ENCODE peak calls at places on chromosomes 3 and 15, in four cellular contexts. B is HepG2, K is stomach, D is endothelial cell of umbilical vein. A is an unnamed sample.
A peak's percentile ranks its signal among the peaks of the same experiment; 100 is the strongest.

GRCh38 chr15:97875025-97875512 is 85.4 kb upstream of the ARRDC4 start:
- DNase-seq in K (no peak), D (no peak), B (no peak), A (no peak)

GRCh38 chr3:123296836-123297626 is 95.3 kb downstream of the SEC22A start:
- DNase-seq in K (no peak), D (no peak), B (no peak), A (no peak)

GRCh38 chr15:81589671-81590070 is 215.7 kb upstream of the TMC3 start:
- DNase-seq in D (no peak), K (no peak), B (no peak), A (no peak)

GRCh38 chr15:45439521-45439931 is 61.2 kb upstream of the GATM start:
- DNase-seq in B (peak; percentile 79), D (no peak), K (no peak), A (no peak)

GRCh38 chr3:181696641-181697230 is 15.0 kb upstream of the SOX2 start:
- DNase-seq in K (no peak), B (no peak), D (no peak), A (no peak)

GRCh38 chr3:22231061-22231460 is 480.1 kb upstream of the ZNF385D start:
- DNase-seq in B (no peak), D (no peak), K (no peak), A (no peak)

GRCh38 chr3:2244137-2244536 is 145.5 kb downstream of the CNTN4 start:
- DNase-seq in K (no peak), D (no peak), B (no peak), A (no peak)

GRCh38 chr15:65086680-65087111 is 10.2 kb downstream of the KBTBD13 start:
- DNase-seq in D (peak; percentile 11), K (no peak), B (no peak), A (no peak)

GRCh38 chr15:91456251-91456718 is 356.2 kb downstream of the SV2B start:
- DNase-seq in D (no peak), K (no peak), B (no peak), A (no peak)

GRCh38 chr3:29601861-29602585 is 321.2 kb downstream of the RBMS3 start:
- DNase-seq in D (peak; percentile 97), B (no peak), K (no peak), A (no peak)

GRCh38 chr3:141487419-141488345 is 855 bp downstream of the RASA2 start:
- DNase-seq in K (peak; percentile 87), B (peak; percentile 70), D (peak; percentile 60), A (peak; percentile 94)

GRCh38 chr3:186442162-186442561 is 80.1 kb upstream of the DGKG start:
- DNase-seq in K (peak; percentile 82), D (no peak), B (no peak), A (no peak)

GRCh38 chr15:42547926-42548257 is 701 bp downstream of the LRRC57 start:
- DNase-seq in K (no peak), D (no peak), B (peak; percentile 3), A (no peak)

GRCh38 chr3:73685061-73685460 is 60.3 kb upstream of the PDZRN3 start:
- DNase-seq in B (no peak), D (no peak), K (no peak), A (no peak)

GRCh38 chr3:162134571-162134970 is 638.0 kb downstream of the OTOL1 start:
- DNase-seq in B (no peak), D (no peak), K (no peak), A (no peak)

DNA sequence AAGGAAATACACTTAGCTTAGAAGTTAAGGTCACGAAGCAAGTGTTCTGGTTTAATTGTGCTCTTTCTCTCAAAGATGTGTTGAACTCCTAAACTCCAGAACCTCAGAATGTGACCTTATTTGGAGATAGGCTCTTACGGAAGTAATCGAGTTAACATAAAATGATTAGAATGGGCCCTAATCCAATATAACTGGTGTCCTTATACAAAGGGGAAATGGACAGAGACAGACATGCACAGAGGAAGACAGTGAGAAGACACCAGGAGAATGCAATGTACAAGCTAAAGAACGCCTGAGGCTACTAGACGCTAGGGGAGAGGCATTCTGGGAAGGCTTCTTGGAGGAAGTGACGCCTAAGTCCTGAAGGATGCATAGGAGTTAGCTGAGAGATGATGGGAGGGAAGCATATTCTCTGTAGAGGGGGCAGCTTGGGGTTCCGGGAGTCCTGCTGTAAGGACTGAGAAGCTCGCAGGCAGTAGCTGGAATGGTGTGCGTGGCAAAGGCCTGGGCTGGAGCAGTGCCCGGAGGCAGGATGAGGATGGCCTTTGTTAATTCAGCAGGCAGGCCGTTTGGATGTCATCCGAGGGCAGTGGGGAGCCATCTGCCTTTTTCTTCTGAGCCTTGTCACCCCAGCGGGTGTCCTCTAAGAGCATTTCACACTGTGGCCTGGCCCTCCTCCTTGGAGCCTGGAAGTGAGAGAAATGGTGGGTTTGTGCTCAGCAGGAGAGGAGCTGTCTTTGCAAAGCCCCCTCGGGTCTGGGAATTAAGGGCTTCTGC is 513.4 kb downstream of the SHQ1 start:
- DNase-seq in B (no peak), K (no peak), D (no peak), A (no peak)
- TF ChIP-seq POLR2AphosphoS5 in B (no peak), K (no peak), D (no peak), A (no peak)

DNA sequence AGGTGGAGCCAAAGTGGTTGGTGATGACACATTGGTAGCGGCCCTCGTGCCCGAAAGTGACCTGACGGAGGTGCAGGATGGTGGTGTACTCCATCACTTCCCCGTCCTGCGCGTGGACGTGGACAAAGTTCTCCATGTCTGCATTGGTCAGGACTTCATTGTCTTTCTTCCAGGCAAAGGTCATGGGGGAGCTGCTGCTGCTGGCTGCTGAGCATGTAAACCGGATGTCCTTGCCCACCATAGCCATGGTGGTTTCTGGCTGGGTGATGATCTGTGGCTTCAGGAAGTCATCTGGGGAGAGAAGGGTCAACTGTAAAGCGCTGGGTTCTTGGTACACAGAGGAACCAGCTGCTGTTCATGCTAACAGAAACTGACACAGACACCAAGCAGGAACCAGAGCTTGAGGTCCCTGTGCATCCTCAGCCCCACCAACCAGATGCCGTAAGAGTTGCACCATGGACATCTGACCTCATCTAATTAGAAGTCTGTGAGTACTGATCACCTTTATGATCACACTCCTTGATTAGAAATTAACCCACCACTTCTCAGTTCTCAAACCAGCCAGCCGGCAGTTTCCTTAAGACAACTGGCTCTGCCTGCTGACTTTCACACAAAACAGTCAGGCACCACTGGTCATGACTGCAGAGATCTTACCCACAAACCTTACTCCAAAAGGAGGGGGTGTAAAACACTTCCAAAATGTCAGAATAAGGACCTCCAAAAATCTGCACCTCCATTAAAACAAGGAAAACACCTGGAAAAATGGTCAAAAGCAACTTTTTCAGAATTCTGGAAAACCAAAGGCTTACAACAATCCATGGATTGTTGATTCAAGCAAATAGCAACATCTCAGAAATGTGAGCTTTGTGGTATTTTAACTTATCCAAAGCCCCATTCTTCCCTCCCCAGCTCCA is 114.6 kb downstream of the LRIG1 start:
- DNase-seq in K (no peak), D (no peak), B (no peak), A (no peak)
- TF ChIP-seq POLR2AphosphoS5 in K (no peak), D (no peak), B (no peak), A (no peak)

DNA sequence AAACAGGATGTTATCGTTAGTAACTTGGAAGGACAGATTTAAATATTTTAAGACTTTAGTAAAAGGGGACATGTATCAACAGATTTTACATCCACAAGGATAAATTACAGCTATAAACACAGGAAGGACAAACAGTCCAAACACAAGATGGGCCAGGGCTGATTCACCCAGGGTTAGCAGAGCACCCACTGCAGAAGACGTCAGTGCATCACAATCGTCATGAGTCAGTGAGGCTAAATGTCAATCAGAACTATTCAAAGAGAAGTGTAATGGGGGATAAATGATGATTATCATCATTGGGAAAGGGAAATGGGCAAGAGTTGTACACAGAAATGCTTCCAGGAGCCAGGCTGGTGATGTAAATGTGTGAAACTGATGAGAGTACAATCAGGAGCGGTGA is 226.8 kb downstream of the PLCL2 start:
- DNase-seq in B (no peak), K (no peak), D (no peak), A (no peak)
- TF ChIP-seq POLR2AphosphoS5 in B (no peak), K (no peak), D (no peak), A (no peak)

GRCh38 chr3:38281895-38282686 is at the start of gene SLC22A14:
- DNase-seq in K (no peak), B (peak; percentile 16), D (no peak), A (no peak)
- TF ChIP-seq POLR2AphosphoS5 in K (no peak), B (no peak), D (no peak), A (no peak)

A was measured in upper lobe of left lung.